ENCODE peak calls at places on chromosomes 2 and 18, in four cellular contexts. X, T, R and U are unnamed samples.

GRCh38 chr2:96470089-96470488 is 35.1 kb downstream of the NEURL3 start:
- DNase-seq in X (no peak), T (no peak), R (no peak), U (no peak)

GRCh38 chr2:120978359-120979050 is 242.8 kb downstream of the GLI2 start:
- DNase-seq in X (peak; percentile 27), T (no peak), R (no peak), U (no peak)

GRCh38 chr2:223054193-223054781 is 2.3 kb downstream of the KCNE4 start:
- DNase-seq in X (peak; percentile 76), T (no peak), R (no peak), U (no peak)

GRCh38 chr18:61831071-61831470 is 61.7 kb downstream of the RNF152 start:
- DNase-seq in X (peak; percentile 53), T (no peak), R (no peak), U (no peak)

GRCh38 chr2:239326831-239327535 is 73.8 kb downstream of the HDAC4 start:
- DNase-seq in X (peak; percentile 69), T (no peak), R (no peak), U (peak; percentile 69)

GRCh38 chr2:156182132-156182531 is 150.4 kb downstream of the NR4A2 start:
- DNase-seq in X (no peak), T (peak; percentile 44), R (peak; percentile 44), U (no peak)

GRCh38 chr2:233354500-233354924 is 218 bp downstream of the DGKD start:
- DNase-seq in X (no peak), T (no peak), R (no peak), U (no peak)

GRCh38 chr18:58015045-58015444 is 29.0 kb upstream of the NEDD4L start:
- DNase-seq in X (no peak), T (no peak), R (no peak), U (no peak)

GRCh38 chr2:179201884-179202283 is 62.7 kb downstream of the SESTD1 start:
- DNase-seq in X (peak; percentile 35), T (no peak), R (no peak), U (no peak)

GRCh38 chr2:112683550-112684414 is 37.0 kb upstream of the NT5DC4 start:
- DNase-seq in X (no peak), T (no peak), R (no peak), U (no peak)

GRCh38 chr2:231222318-231223000 is 24.0 kb downstream of the ARMC9 start:
- DNase-seq in X (peak; percentile 88), T (no peak), R (no peak), U (no peak)

GRCh38 chr18:9771261-9771976 is 63.3 kb downstream of the RAB31 start:
- DNase-seq in X (peak; percentile 57), T (peak; percentile 80), R (peak; percentile 44), U (peak; percentile 47)

GRCh38 chr2:84894131-84894586 is 11.3 kb upstream of the TMSB10 start:
- DNase-seq in X (no peak), T (no peak), R (peak; percentile 92), U (no peak)